ENCODE peak calls at places on chromosome 19, in ten cellular contexts. T is heart left ventricle, Q is pancreas, N is tibial artery, H is colonic mucosa, D is A549, R is body of pancreas, I is sigmoid colon, X is stomach, Z is kidney. G is an unnamed sample. For H3K4me1, the result is how much of the 10 kb centered on the place peaks cover.

GRCh38 chr19:11450570-11451326 is 15.3 kb downstream of the PRKCSH start:
- DNase-seq in D (no peak), Q (no peak), Z (no peak), X (no peak), H (no peak), N (no peak), R (no peak), T (no peak), I (no peak), G (no peak)

GRCh38 chr19:12778020-12778904 is 2.9 kb upstream of the HOOK2 start:
- DNase-seq in I (peak), R (peak), N (peak), H (peak), X (peak), Z (peak), D (no peak), T (peak), Q (peak), G (peak)

GRCh38 chr19:30426864-30427263 is 54.7 kb downstream of the ZNF536 start:
- DNase-seq in R (no peak), T (no peak), Q (no peak), D (no peak), I (no peak), N (no peak), H (no peak), X (no peak), Z (no peak), G (no peak)

GRCh38 chr19:44002566-44003460 is at the start of gene ZNF230:
- DNase-seq in Z (peak), H (peak), I (peak), R (peak), T (peak), D (peak), N (peak), X (peak), Q (peak), G (peak)

GRCh38 chr19:48760514-48761221 is 5.3 kb downstream of the FGF21 start:
- DNase-seq in T (peak), I (no peak), R (no peak), Z (no peak), Q (no peak), H (no peak), X (no peak), D (no peak), N (no peak), G (no peak)

GRCh38 chr19:14977128-14977527 is 2.5 kb downstream of the SLC1A6 start:
- DNase-seq in H (no peak), R (no peak), N (no peak), Z (no peak), X (no peak), I (no peak), T (no peak), Q (no peak), D (no peak), G (no peak)

GRCh38 chr19:43525836-43526771 is 897 bp downstream of the ETHE1 start:
- DNase-seq in Q (no peak), T (peak), Z (peak), D (no peak), R (peak), H (peak), X (peak), N (peak), I (no peak), G (peak)

GRCh38 chr19:4675346-4675745 is 5.2 kb upstream of the MYDGF start:
- DNase-seq in I (no peak), H (no peak), Z (no peak), D (no peak), R (no peak), N (no peak), X (no peak), T (no peak), Q (no peak), G (no peak)

GRCh38 chr19:3721131-3721899 is 13.1 kb downstream of the TJP3 start:
- DNase-seq in H (peak), Z (peak), T (peak), D (peak), N (peak), Q (peak), X (peak), R (peak), I (peak), G (peak)

GRCh38 chr19:42553292-42554045 is 25.2 kb upstream of the CEACAM1 start:
- DNase-seq in T (peak), I (no peak), R (no peak), D (no peak), Q (no peak), X (peak), N (no peak), Z (no peak), H (no peak), G (no peak)

GRCh38 chr19:51810228-51810627 is 15.3 kb downstream of the FPR3 start:
- DNase-seq in H (no peak), Z (no peak), X (no peak), T (peak), R (no peak), D (no peak), N (no peak), Q (no peak), I (no peak), G (no peak)

GRCh38 chr19:1139126-1139525 is 34.9 kb downstream of the SBNO2 start:
- DNase-seq in X (no peak), R (no peak), N (no peak), I (no peak), H (no peak), D (no peak), Q (no peak), T (no peak), Z (no peak), G (no peak)

GRCh38 chr19:49188626-49189200 is 31.1 kb downstream of the TRPM4 start:
- DNase-seq in T (no peak), I (no peak), R (no peak), Q (no peak), H (no peak), D (no peak), N (no peak), Z (no peak), X (no peak), G (no peak)

GRCh38 chr19:7547153-7547552 is 11.6 kb downstream of the PNPLA6 start:
- DNase-seq in D (no peak), X (no peak), I (no peak), Z (no peak), H (no peak), T (no peak), N (no peak), R (no peak), Q (no peak), G (no peak)

GRCh38 chr19:9727644-9728043 is 40.9 kb downstream of the ZNF846 start:
- DNase-seq in H (no peak), D (no peak), I (no peak), Q (no peak), R (no peak), X (no peak), N (no peak), Z (no peak), T (no peak), G (no peak)

GRCh38 chr19:46413262-46414031 is at the start of gene CCDC8:
- DNase-seq in T (peak), N (peak), X (no peak), R (peak), Z (peak), I (peak), Q (peak), D (no peak), H (peak), G (peak)

GRCh38 chr19:7497292-7497691 is 8.5 kb upstream of the PEX11G start:
- DNase-seq in D (no peak), R (no peak), Z (no peak), X (no peak), H (no peak), T (no peak), Q (no peak), N (no peak), I (no peak), G (no peak)

GRCh38 chr19:44890366-44891015 is 563 bp upstream of the TOMM40 start:
- DNase-seq in Q (peak), Z (no peak), R (no peak), D (peak), I (no peak), H (peak), N (peak), X (no peak), T (no peak), G (peak)

GRCh38 chr19:11381535-11382369 is 2.4 kb downstream of the EPOR start:
- DNase-seq in Z (peak), D (peak), R (peak), N (peak), T (peak), H (peak), Q (peak), I (peak), X (peak), G (peak)

GRCh38 chr19:8571006-8571411 is 6.2 kb downstream of the MYO1F start:
- DNase-seq in R (no peak), X (peak), H (peak), N (no peak), I (no peak), Q (no peak), Z (no peak), D (peak), T (no peak), G (peak)

GRCh38 chr19:35592226-35592625 is 6.3 kb downstream of the PMIS2 start:
- DNase-seq in X (peak), Q (no peak), T (no peak), R (peak), Z (no peak), I (no peak), N (no peak), H (no peak), D (peak), G (no peak)

GRCh38 chr19:2799273-2800020 is 14.1 kb downstream of the THOP1 start:
- DNase-seq in D (no peak), I (no peak), Q (no peak), R (no peak), Z (no peak), H (no peak), X (no peak), T (no peak), N (no peak), G (no peak)

GRCh38 chr19:41991025-41991424 is 3.0 kb downstream of the ATP1A3 start:
- DNase-seq in Z (no peak), X (no peak), T (peak), Q (no peak), I (no peak), N (no peak), H (no peak), D (no peak), R (no peak), G (no peak)

GRCh38 chr19:6278051-6278450 is 1.7 kb downstream of the MLLT1 start:
- DNase-seq in Q (no peak), R (no peak), T (no peak), I (no peak), D (no peak), X (no peak), H (no peak), Z (no peak), N (no peak), G (no peak)
- H3K4me3 ChIP-seq in Q (peak), R (no peak), T (no peak), I (no peak), D (no peak), X (peak), H (no peak), Z (no peak), N (no peak), G (no peak)

DNA sequence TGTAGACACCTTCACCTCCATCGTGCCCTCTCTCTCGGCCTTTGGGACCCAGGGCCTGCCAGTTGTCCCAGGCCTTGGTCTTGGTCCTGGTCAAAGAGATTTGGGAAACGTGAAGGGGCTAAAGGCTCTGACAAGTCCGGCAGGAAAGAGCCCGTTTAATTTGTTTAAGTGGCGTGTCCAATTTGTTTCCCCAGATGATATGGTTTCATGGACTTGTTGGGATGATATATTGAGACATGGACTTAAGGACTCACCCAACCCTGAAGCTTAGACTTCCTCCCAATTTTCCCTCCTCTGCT is 2.7 kb downstream of the CLEC11A start:
- DNase-seq in N (no peak), Z (no peak), H (no peak), Q (no peak), D (no peak), R (no peak), T (no peak), I (no peak), X (no peak), G (no peak)
- H3K27ac ChIP-seq in N (no peak), Z (no peak), H (no peak), Q (no peak), D (peak), R (no peak), T (no peak), I (no peak), X (no peak), G (no peak)

GRCh38 chr19:19428746-19429145 is 23.3 kb downstream of the GATAD2A start:
- DNase-seq in H (no peak), N (no peak), I (no peak), Q (no peak), Z (no peak), R (no peak), D (no peak), T (no peak), X (no peak), G (no peak)

GRCh38 chr19:19426799-19427198 is 21.3 kb downstream of the GATAD2A start:
- DNase-seq in N (no peak), Z (no peak), H (no peak), D (no peak), T (no peak), I (no peak), X (no peak), R (no peak), Q (no peak), G (no peak)

GRCh38 chr19:19429361-19429760 is 23.9 kb downstream of the GATAD2A start:
- DNase-seq in T (no peak), I (no peak), X (no peak), R (no peak), H (no peak), Q (no peak), N (no peak), D (no peak), Z (no peak), G (no peak)

GRCh38 chr19:19427302-19427701 is 21.8 kb downstream of the GATAD2A start:
- DNase-seq in I (no peak), H (no peak), Q (no peak), R (no peak), Z (no peak), N (no peak), X (no peak), T (no peak), D (no peak), G (no peak)

GRCh38 chr19:19427935-19428334 is 22.5 kb downstream of the GATAD2A start:
- DNase-seq in H (no peak), I (no peak), D (no peak), Z (no peak), N (no peak), T (no peak), R (no peak), X (no peak), Q (no peak), G (no peak)
- H3K4me1 ChIP-seq in H (under half), I (under half), D (under half), Z (under half), N (under half), T (under half), R (under half), X (half or more), Q (under half), G (under half)

GRCh38 chr19:22784051-22784450 is at the start of gene ZNF99:
- DNase-seq in D (no peak), R (peak), H (no peak), Z (peak), T (peak), N (peak), Q (no peak), I (peak), X (no peak), G (peak)
- H3K4me3 ChIP-seq in D (no peak), R (no peak), H (no peak), Z (peak), T (peak), N (peak), Q (peak), I (peak), X (peak), G (no peak)

DNA sequence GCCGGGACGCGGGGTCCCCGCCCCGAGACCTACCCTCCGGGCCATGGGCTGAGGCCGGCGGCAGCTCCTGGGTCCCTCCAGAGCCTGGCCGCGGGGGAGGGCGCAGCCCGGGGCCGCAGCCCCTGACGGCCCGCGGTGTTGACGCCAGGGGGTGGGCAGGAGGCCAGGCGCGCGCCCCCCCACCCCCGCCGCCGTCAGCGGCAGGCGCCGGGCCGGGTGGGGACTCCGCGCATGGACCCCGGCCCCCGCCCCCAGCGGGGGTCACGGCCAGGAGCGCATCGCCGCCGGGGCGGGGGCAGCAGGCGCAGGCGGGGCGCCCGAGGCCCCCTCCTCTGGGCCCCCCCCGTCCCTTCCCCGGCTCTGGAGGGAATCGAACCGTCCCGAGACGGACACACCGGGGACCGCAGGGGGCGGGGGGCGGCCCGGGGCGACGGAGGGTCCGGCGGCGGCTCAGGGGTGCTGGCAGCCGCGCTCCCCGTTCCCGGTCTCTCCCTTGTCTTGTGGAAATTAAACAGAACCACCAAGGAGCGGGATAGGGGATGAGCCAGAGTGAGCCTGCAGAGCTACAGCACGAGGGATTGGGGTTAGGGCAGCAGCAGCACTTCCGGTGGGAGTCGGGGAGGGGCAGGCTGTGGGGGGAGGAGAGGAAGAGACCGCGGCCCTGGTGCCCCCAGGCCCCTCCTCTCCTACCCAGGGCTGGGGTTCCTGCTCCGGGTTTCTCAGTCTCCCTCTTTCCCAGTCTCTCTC is at the start of gene MEIS3:
- DNase-seq in D (no peak), I (no peak), Z (peak), Q (no peak), R (no peak), H (no peak), T (no peak), X (no peak), N (no peak), G (no peak)
- H3K27ac ChIP-seq in D (peak), I (peak), Z (no peak), Q (no peak), R (no peak), H (no peak), T (no peak), X (no peak), N (no peak), G (no peak)

GRCh38 chr19:13838943-13839192 is 38.1 kb upstream of the NANOS3 start:
- DNase-seq in R (peak), Q (no peak), H (no peak), D (no peak), I (no peak), T (no peak), X (no peak), N (no peak), Z (peak), G (no peak)

GRCh38 chr19:13835791-13836723 is 40.8 kb downstream of the ZSWIM4 start:
- DNase-seq in Q (no peak), N (peak), T (peak), Z (peak), H (peak), I (no peak), X (no peak), D (no peak), R (no peak), G (peak)

GRCh38 chr19:13839938-13840750 is 36.8 kb upstream of the NANOS3 start:
- DNase-seq in R (no peak), Q (peak), H (peak), I (peak), T (peak), N (peak), Z (peak), X (peak), D (no peak), G (peak)

GRCh38 chr19:13839193-13839937 is 37.6 kb upstream of the NANOS3 start:
- DNase-seq in Z (peak), D (no peak), N (peak), H (peak), I (peak), R (peak), X (peak), Q (peak), T (peak), G (peak)

DNA sequence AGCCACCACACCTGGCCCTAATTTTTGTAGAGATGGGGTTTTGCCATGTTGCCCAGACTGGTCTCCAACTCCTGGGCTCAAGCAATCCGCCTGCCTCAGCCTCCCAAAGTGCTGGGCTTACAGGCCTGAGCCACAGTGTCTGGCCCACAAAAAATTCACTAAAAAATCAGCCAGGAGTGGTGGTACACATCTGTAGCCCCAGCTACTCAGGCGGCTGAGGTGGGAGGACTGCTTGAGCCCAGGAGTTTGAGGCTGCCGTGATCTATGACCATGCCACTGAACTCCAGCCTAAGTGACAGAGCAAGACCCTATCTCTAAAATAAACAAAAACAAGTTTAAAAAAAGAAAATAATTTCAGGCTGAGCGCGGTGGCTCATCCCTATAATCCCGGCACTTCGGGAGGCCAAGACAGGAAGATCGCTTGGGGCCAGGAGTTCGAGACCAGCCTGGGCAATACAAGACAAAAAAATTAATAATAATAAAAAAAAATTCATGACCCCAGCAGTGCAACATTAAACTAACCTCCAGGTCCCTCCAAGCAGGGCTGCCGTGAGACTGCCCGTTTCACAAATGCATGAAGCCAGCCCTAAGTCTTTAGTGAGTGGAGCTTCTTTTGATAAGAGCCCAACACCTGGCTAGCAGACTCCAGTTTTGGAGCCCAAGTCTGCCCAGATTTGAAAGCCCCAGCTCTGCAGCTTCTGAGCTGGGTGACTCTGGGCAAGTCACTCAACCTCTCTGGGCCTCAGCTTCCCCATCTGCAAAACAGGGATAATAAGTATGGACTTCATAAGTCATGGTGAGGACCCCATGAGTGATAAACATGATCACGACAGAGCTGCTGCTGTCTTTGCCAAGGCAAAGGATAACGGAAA is 38.6 kb upstream of the NANOS3 start:
- DNase-seq in R (no peak), T (no peak), H (no peak), I (no peak), X (no peak), N (no peak), D (no peak), Q (no peak), Z (no peak), G (peak)
- H3K4me1 ChIP-seq in R (half or more), T (half or more), H (under half), I (half or more), X (half or more), N (half or more), D (half or more), Q (under half), Z (under half), G (under half)

G was measured in aorta.